ENCODE peak calls at places on chromosome 1, in four cellular contexts. E is AG08396; K is NCI-H510A treated with DMSO at 0.1 percent for 48 hours; C is stimulated activated CD4-positive, alpha-beta T cell treated with anti-CD3 and anti-CD28 coated beads, Interleukin-12 subunit alpha, Interleukin-12 subunit beta, amount 100 ng/mL, for 24 hours. J is an unnamed sample.

GRCh38 chr1:192601145-192602048 is 25.8 kb downstream of the RGS1 start:
- DNase-seq in E (no peak), K (no peak), C (no peak), J (no peak)

GRCh38 chr1:86987446-86987845 is 73.0 kb downstream of the HS2ST1 start:
- DNase-seq in E (no peak), K (no peak), C (no peak), J (no peak)

GRCh38 chr1:241706967-241707366 is 54.9 kb downstream of the WDR64 start:
- DNase-seq in E (no peak), K (no peak), C (no peak), J (no peak)

GRCh38 chr1:93080424-93080823 is 1.3 kb downstream of the MTF2 start:
- DNase-seq in E (peak), K (peak), C (no peak), J (peak)

GRCh38 chr1:67336783-67337182 is 29.1 kb downstream of the IL12RB2 start:
- DNase-seq in E (no peak), K (no peak), C (no peak), J (no peak)

GRCh38 chr1:236013330-236013729 is 51.6 kb downstream of the NID1 start:
- DNase-seq in E (no peak), K (no peak), C (no peak), J (no peak)

GRCh38 chr1:65055754-65056153 is 89.4 kb upstream of the JAK1 start:
- DNase-seq in E (no peak), K (no peak), C (no peak), J (no peak)

GRCh38 chr1:92961896-92962752 is 862 bp upstream of the DIPK1A start:
- DNase-seq in E (peak), K (peak), C (peak), J (peak)